ENCODE peak calls at places on chromosomes 1 and 21, in ten cellular contexts. K is fibroblast of the aortic adventitia; J is CD8-positive, alpha-beta memory T cell; R is activated gamma-delta T cell treated with Interleukin-2 at 50 U/mL for 16 hours; C is T-helper 17 cell; Y is GM10248; A is endothelial cell; W is Kasumi-1; D is non-pigmented ciliary epithelial cell; L is T-helper 1 cell. M is an unnamed sample.

GRCh38 chr1:11833900-11834299 is 13.7 kb downstream of the NPPA start:
- DNase-seq in J (no peak), Y (no peak), L (no peak), C (no peak), W (no peak), D (no peak), K (no peak), A (no peak), R (no peak), M (no peak)

GRCh38 chr1:59609245-59609644 is 205.5 kb upstream of the HOOK1 start:
- DNase-seq in Y (no peak), D (no peak), K (no peak), J (no peak), W (no peak), A (no peak), L (no peak), R (no peak), C (no peak), M (no peak)

GRCh38 chr21:35352066-35352770 is 303.1 kb upstream of the RUNX1 start:
- DNase-seq in A (no peak), W (no peak), Y (no peak), D (peak), K (peak), J (no peak), L (no peak), C (no peak), R (no peak), M (no peak)

GRCh38 chr1:60068393-60069045 is 5.1 kb downstream of the C1orf87 start:
- DNase-seq in Y (no peak), A (no peak), W (no peak), D (no peak), C (no peak), J (no peak), L (no peak), K (peak), R (no peak), M (no peak)

GRCh38 chr1:10433790-10434189 is 3.6 kb downstream of the CENPS start:
- DNase-seq in J (no peak), W (no peak), L (no peak), D (no peak), A (no peak), Y (no peak), K (no peak), C (no peak), R (no peak), M (no peak)

GRCh38 chr1:3779265-3779911 is 6.8 kb downstream of the SMIM1 start:
- DNase-seq in R (no peak), J (no peak), A (no peak), C (no peak), D (no peak), W (no peak), Y (no peak), K (no peak), L (no peak), M (no peak)

GRCh38 chr1:228336308-228337030 is 70.2 kb downstream of the TRIM11 start:
- DNase-seq in W (no peak), Y (no peak), D (no peak), R (no peak), A (no peak), L (no peak), K (no peak), C (peak), J (no peak), M (peak)

GRCh38 chr1:177959793-177960515 is 9.9 kb downstream of the SEC16B start:
- DNase-seq in J (no peak), K (peak), C (no peak), D (no peak), A (no peak), Y (no peak), W (peak), L (no peak), R (no peak), M (no peak)

GRCh38 chr1:17305576-17306095 is 2.4 kb upstream of the PADI4 start:
- DNase-seq in K (no peak), C (no peak), J (no peak), L (no peak), W (no peak), A (no peak), R (no peak), D (no peak), Y (no peak), M (no peak)

GRCh38 chr1:189606795-189607476 is 870.7 kb downstream of the BRINP3 start:
- DNase-seq in Y (no peak), W (no peak), D (peak), J (no peak), C (no peak), R (no peak), A (no peak), L (no peak), K (peak), M (no peak)

GRCh38 chr21:44878053-44878982 is 4.8 kb upstream of the PTTG1IP start:
- DNase-seq in K (peak), R (no peak), D (no peak), Y (no peak), J (no peak), W (peak), A (no peak), C (no peak), L (no peak), M (no peak)

M was measured in left lung.